ENCODE peak calls at places on chromosomes 4 and X, in four cellular contexts. G, V, Z and L are unnamed samples. For H3K27me3, the result is how much of the 10 kb centered on the place peaks cover.

GRCh38 chr4:183200453-183200852 is 101.4 kb downstream of the WWC2 start:
- DNase-seq in G (no peak), V (no peak), Z (peak), L (no peak)

GRCh38 chr4:154329939-154330338 is 161.7 kb downstream of the DCHS2 start:
- DNase-seq in G (no peak), V (peak), Z (peak), L (no peak)

GRCh38 chr4:74473155-74473811 is 28.3 kb downstream of the AREG start:
- DNase-seq in G (no peak), V (peak), Z (peak), L (no peak)

GRCh38 chr4:70522626-70523025 is 4.3 kb downstream of the AMTN start:
- DNase-seq in G (no peak), V (no peak), Z (no peak), L (no peak)

GRCh38 chr4:86919824-86920223 is 15.0 kb upstream of the AFF1 start:
- DNase-seq in G (no peak), V (no peak), Z (peak), L (no peak)

GRCh38 chr4:79917246-79917645 is 155.8 kb downstream of the ANTXR2 start:
- DNase-seq in G (peak), V (peak), Z (peak), L (peak)

GRCh38 chr4:10123227-10124101 is 6.9 kb upstream of the WDR1 start:
- DNase-seq in G (peak), V (peak), Z (no peak), L (peak)

GRCh38 chrX:106780664-106781377 is 21.7 kb upstream of the TBC1D8B start:
- DNase-seq in G (no peak), V (peak), Z (no peak), L (no peak)

GRCh38 chr4:22179124-22179874 is 230.7 kb upstream of the KCNIP4 start:
- DNase-seq in G (no peak), V (no peak), Z (peak), L (no peak)

GRCh38 chr4:5166377-5166776 is 115.1 kb downstream of the STK32B start:
- DNase-seq in G (no peak), V (no peak), Z (no peak), L (no peak)

GRCh38 chrX:83186632-83187031 is 321.5 kb upstream of the POU3F4 start:
- DNase-seq in G (no peak), V (no peak), Z (no peak), L (no peak)

GRCh38 chr4:2482192-2482591 is 13.3 kb downstream of the RNF4 start:
- DNase-seq in G (no peak), V (no peak), Z (no peak), L (no peak)

GRCh38 chr4:185997287-185997686 is 71.7 kb upstream of the TLR3 start:
- DNase-seq in G (no peak), V (no peak), Z (no peak), L (no peak)

GRCh38 chr4:177381762-177382310 is 60.4 kb downstream of the AGA start:
- DNase-seq in G (no peak), V (no peak), Z (no peak), L (no peak)

GRCh38 chr4:48906283-48907173 is at the start of gene OCIAD2:
- DNase-seq in G (peak), V (peak), Z (peak), L (peak)

GRCh38 chrX:48540480-48540879 is 966 bp downstream of the TBC1D25 start:
- DNase-seq in G (no peak), V (no peak), Z (no peak), L (no peak)

GRCh38 chrX:2498781-2499302 is 1.9 kb downstream of the DHRSX start:
- DNase-seq in G (no peak), V (peak), Z (peak), L (no peak)

GRCh38 chr4:48913346-48913745 is 6.8 kb upstream of the OCIAD2 start:
- DNase-seq in G (no peak), V (no peak), Z (peak), L (no peak)

GRCh38 chrX:63282828-63283227 is 68.3 kb downstream of the SPIN4 start:
- DNase-seq in G (no peak), V (no peak), Z (no peak), L (no peak)

GRCh38 chrX:10015711-10016515 is 48.8 kb downstream of the CLDN34 start:
- DNase-seq in G (peak), V (peak), Z (peak), L (no peak)

GRCh38 chr4:40669504-40669903 is 39.8 kb upstream of the RBM47 start:
- DNase-seq in G (no peak), V (no peak), Z (no peak), L (no peak)

GRCh38 chrX:19046343-19047215 is 62.7 kb upstream of the PHKA2 start:
- DNase-seq in G (no peak), V (peak), Z (peak), L (no peak)

GRCh38 chr4:82801910-82802521 is 3.4 kb upstream of the SCD5 start:
- DNase-seq in G (no peak), V (no peak), Z (peak), L (no peak)

GRCh38 chrX:154013614-154014360 is 5.9 kb downstream of the IRAK1 start:
- DNase-seq in G (no peak), V (peak), Z (peak), L (peak)

GRCh38 chrX:10755477-10756334 is 135.3 kb upstream of the MID1 start:
- DNase-seq in G (no peak), V (peak), Z (peak), L (no peak)

GRCh38 chrX:84187501-84188319 is at the start of gene RPS6KA6:
- DNase-seq in G (peak), V (peak), Z (peak), L (no peak)

GRCh38 chr4:121685257-121685656 is 11.5 kb downstream of the ANXA5 start:
- DNase-seq in G (no peak), V (no peak), Z (no peak), L (no peak)

GRCh38 chrX:57528670-57529255 is 63.0 kb upstream of the ZXDB start:
- DNase-seq in G (no peak), V (peak), Z (peak), L (no peak)

GRCh38 chrX:47817421-47817820 is 19.3 kb upstream of the ZNF81 start:
- DNase-seq in G (no peak), V (no peak), Z (no peak), L (no peak)

GRCh38 chr4:93684571-93684970 is 144.0 kb upstream of the ATOH1 start:
- DNase-seq in G (no peak), V (no peak), Z (no peak), L (no peak)

GRCh38 chr4:40910706-40911105 is 161.0 kb downstream of the NSUN7 start:
- DNase-seq in G (no peak), V (no peak), Z (no peak), L (no peak)

GRCh38 chrX:28901637-28902036 is 314.4 kb downstream of the IL1RAPL1 start:
- DNase-seq in G (no peak), V (no peak), Z (no peak), L (no peak)

GRCh38 chr4:145805490-145805889 is 125.5 kb downstream of the C4orf51 start:
- DNase-seq in G (no peak), V (peak), Z (no peak), L (no peak)
- H3K4me3 ChIP-seq in G (no peak), V (no peak), Z (no peak), L (no peak)

GRCh38 chrX:127457161-127457560 is 595.0 kb downstream of the ACTRT1 start:
- DNase-seq in G (no peak), V (no peak), Z (no peak), L (no peak)
- H3K27ac ChIP-seq in G (no peak), V (no peak), Z (no peak), L (no peak)

GRCh38 chrX:136529795-136530194 is 2.2 kb upstream of the VGLL1 start:
- DNase-seq in G (no peak), V (no peak), Z (no peak), L (peak)
- H3K27me3 ChIP-seq in G (under half), V (under half), Z (under half), L (under half)

GRCh38 chr4:67545996-67546356 is 673 bp upstream of the CENPC start:
- DNase-seq in G (no peak), V (no peak), Z (no peak), L (no peak)
- H3K4me3 ChIP-seq in G (peak), V (no peak), Z (peak), L (peak)